ENCODE peak calls at places on chromosomes 6 and 20, in seven cellular contexts. A, D, X, H, S, I and O are unnamed samples.

GRCh38 chr20:11810316-11811130 is 107.2 kb upstream of the BTBD3 start:
- DNase-seq in A (no peak), D (peak), I (no peak), S (peak), X (no peak), H (no peak), O (no peak)

GRCh38 chr20:46959081-46959692 is 64.5 kb downstream of the EYA2 start:
- DNase-seq in D (peak), A (no peak), H (no peak), S (no peak), X (no peak), I (no peak), O (no peak)

GRCh38 chr6:170231496-170232185 is 59.2 kb downstream of the DLL1 start:
- DNase-seq in A (no peak), S (peak), X (no peak), H (no peak), D (no peak), I (no peak), O (no peak)

GRCh38 chr20:51284871-51285270 is 257.6 kb downstream of the NFATC2 start:
- DNase-seq in D (no peak), S (peak), A (no peak), H (no peak), I (no peak), X (no peak), O (no peak)

GRCh38 chr20:6898928-6899327 is 131.4 kb downstream of the BMP2 start:
- DNase-seq in A (no peak), D (no peak), S (peak), H (no peak), X (no peak), I (no peak), O (no peak)

GRCh38 chr6:121187200-121187832 is 147.0 kb downstream of the TBC1D32 start:
- DNase-seq in I (no peak), A (no peak), S (no peak), X (no peak), H (no peak), D (no peak), O (no peak)

GRCh38 chr6:149457316-149457884 is 27.4 kb downstream of the ZC3H12D start:
- DNase-seq in I (no peak), D (peak), A (no peak), X (no peak), S (no peak), H (no peak), O (no peak)

GRCh38 chr20:33279261-33279910 is 3.6 kb upstream of the BPIFB1 start:
- DNase-seq in D (no peak), A (no peak), I (no peak), H (no peak), S (no peak), X (no peak), O (no peak)

GRCh38 chr6:143614270-143614669 is 63.5 kb upstream of the PHACTR2 start:
- DNase-seq in X (no peak), S (no peak), H (no peak), A (no peak), D (no peak), I (no peak), O (no peak)

GRCh38 chr6:31158863-31159855 is 770 bp downstream of the TCF19 start:
- DNase-seq in A (peak), X (peak), H (peak), S (peak), I (no peak), D (peak), O (no peak)

GRCh38 chr6:14711056-14711703 is 534.7 kb upstream of the JARID2 start:
- DNase-seq in X (no peak), I (no peak), S (peak), A (no peak), D (peak), H (peak), O (no peak)

GRCh38 chr20:50558483-50558925 is 48.3 kb downstream of the PTPN1 start:
- DNase-seq in X (no peak), H (no peak), S (no peak), I (no peak), D (peak), A (no peak), O (no peak)

GRCh38 chr20:10763117-10763516 is 89.3 kb upstream of the JAG1 start:
- DNase-seq in S (peak), H (no peak), A (no peak), I (no peak), D (no peak), X (no peak), O (no peak)

GRCh38 chr6:164827537-164827936 is 481.9 kb downstream of the C6orf118 start:
- DNase-seq in D (no peak), A (no peak), I (no peak), S (no peak), H (no peak), X (no peak), O (no peak)

GRCh38 chr6:36544228-36544627 is 3.1 kb downstream of the STK38 start:
- DNase-seq in H (no peak), A (peak), X (no peak), S (no peak), I (peak), D (peak), O (no peak)

GRCh38 chr20:33917813-33918525 is 75.7 kb upstream of the RALY start:
- DNase-seq in X (no peak), S (no peak), I (no peak), D (no peak), A (no peak), H (no peak), O (no peak)

GRCh38 chr6:33288942-33289783 is at the start of the genes PFDN6 and WDR46:
- DNase-seq in D (peak), A (peak), H (peak), X (peak), S (peak), I (peak), O (no peak)

GRCh38 chr6:6858533-6858982 is 249.2 kb upstream of the RREB1 start:
- DNase-seq in I (no peak), D (no peak), S (no peak), A (no peak), X (no peak), H (no peak), O (no peak)

GRCh38 chr20:40991181-40991889 is 37.3 kb upstream of the TOP1 start:
- DNase-seq in D (no peak), S (no peak), A (peak), X (peak), I (no peak), H (peak), O (no peak)

GRCh38 chr20:38633577-38634093 is 32.0 kb downstream of the ARHGAP40 start:
- DNase-seq in D (peak), H (peak), X (no peak), A (peak), S (peak), I (no peak), O (peak)

GRCh38 chr6:155221086-155221485 is 42.7 kb upstream of the CLDN20 start:
- DNase-seq in H (no peak), I (no peak), A (no peak), S (no peak), X (no peak), D (no peak), O (no peak)
- H3K4me3 ChIP-seq in H (no peak), I (no peak), A (no peak), S (no peak), X (no peak), D (no peak), O (no peak)

GRCh38 chr6:37761872-37762271 is 57.7 kb upstream of the ZFAND3 start:
- DNase-seq in H (no peak), D (no peak), A (no peak), I (no peak), X (no peak), S (no peak), O (no peak)
- H3K4me3 ChIP-seq in H (no peak), D (no peak), A (no peak), I (no peak), X (no peak), S (no peak), O (no peak)

DNA sequence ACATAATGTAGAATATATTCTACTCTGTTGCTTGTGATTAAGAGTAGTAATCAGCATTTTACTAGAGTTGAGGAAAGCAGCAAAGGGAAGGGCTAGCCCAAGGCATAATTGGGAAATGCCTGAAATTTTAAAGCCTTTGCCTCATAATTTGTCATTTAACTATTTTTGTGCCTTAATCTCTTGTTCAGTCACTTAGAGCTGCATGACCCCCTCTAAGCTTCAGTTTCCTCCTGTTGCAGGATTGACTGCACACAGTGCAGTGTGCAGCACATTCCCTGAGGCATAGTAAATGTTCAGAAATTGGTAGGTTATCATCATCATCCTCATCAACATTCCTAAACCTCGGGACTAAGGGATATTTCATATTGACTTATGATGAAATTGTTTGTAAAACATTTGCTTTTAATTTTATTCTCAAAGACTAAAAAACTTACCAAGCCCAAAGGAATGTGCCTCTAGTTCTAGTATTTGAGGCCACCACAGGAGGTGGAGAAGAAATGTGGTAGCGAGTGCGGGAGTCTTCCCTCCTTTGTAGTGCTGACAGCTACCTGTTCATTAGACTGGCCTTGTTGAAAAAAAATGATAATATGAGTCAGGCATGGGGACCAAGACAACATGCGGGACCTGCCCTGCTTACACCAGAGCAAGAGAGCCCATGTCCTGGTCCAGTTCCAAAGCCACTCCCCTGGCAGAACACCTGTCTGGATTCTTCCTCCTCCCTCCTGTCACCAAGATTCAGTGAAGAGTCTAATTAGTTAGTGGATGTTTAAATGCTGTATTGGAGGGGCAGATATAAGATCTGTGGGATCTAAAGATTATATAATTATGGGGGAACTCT is 14.9 kb upstream of the TENT5A start:
- DNase-seq in D (peak), H (no peak), I (no peak), A (no peak), X (no peak), S (no peak), O (no peak)
- H3K4me3 ChIP-seq in D (no peak), H (no peak), I (no peak), A (no peak), X (no peak), S (no peak), O (no peak)

GRCh38 chr6:27295301-27296079 is 16.6 kb downstream of the POM121L2 start:
- DNase-seq in D (peak), S (peak), A (no peak), I (no peak), H (peak), X (no peak), O (no peak)
- H3K4me3 ChIP-seq in D (peak), S (peak), A (no peak), I (no peak), H (no peak), X (peak), O (peak)